ENCODE peak calls at places on chromosomes 11 and 22, in ten cellular contexts. X is neural progenitor cell; F is stomach; C is T-helper 22 cell; M is stimulated activated CD8-positive, alpha-beta memory T cell treated with anti-CD3 and anti-CD28 coated beads, Interleukin-12 subunit alpha, Interleukin-12 subunit beta, amount 100 ng/mL, for 1 hour; A is NCI-H1092 treated with DMSO at 0.1 percent for 48 hours; Z is ELR; R is GF-D8; B is GM13977; K is WTC11. T is an unnamed sample.

GRCh38 chr11:73972187-73972586 is 10.5 kb downstream of the UCP2 start:
- DNase-seq in X (no peak), F (no peak), C (no peak), M (no peak), A (no peak), Z (no peak), R (no peak), B (no peak), K (no peak), T (no peak)

GRCh38 chr22:47175151-47175760 is 412.8 kb downstream of the TBC1D22A start:
- DNase-seq in X (no peak), F (no peak), C (no peak), M (no peak), A (no peak), Z (no peak), R (no peak), B (no peak), K (peak; percentile 7), T (no peak)

GRCh38 chr11:15128621-15129020 is 13.9 kb downstream of the INSC start:
- DNase-seq in X (no peak), F (no peak), C (no peak), M (no peak), A (no peak), Z (no peak), R (no peak), B (no peak), K (no peak), T (no peak)

GRCh38 chr11:114317738-114318137 is 21.5 kb downstream of the NNMT start:
- DNase-seq in X (peak; percentile 82), F (no peak), C (no peak), M (no peak), A (peak; percentile 24), Z (peak; percentile 55), R (peak; percentile 31), B (no peak), K (peak; percentile 65), T (no peak)

GRCh38 chr11:5363712-5364111 is 12.4 kb downstream of the OR51B6 start:
- DNase-seq in X (no peak), F (no peak), C (no peak), M (no peak), A (no peak), Z (peak; percentile 13), R (no peak), B (no peak), K (no peak), T (no peak)

GRCh38 chr11:116700586-116701220 is 72.1 kb downstream of the BUD13 start:
- DNase-seq in X (no peak), F (peak; percentile 10), C (no peak), M (no peak), A (no peak), Z (no peak), R (no peak), B (no peak), K (no peak), T (no peak)

GRCh38 chr11:64278576-64279190 is 5.8 kb downstream of the BAD start:
- DNase-seq in X (no peak), F (no peak), C (no peak), M (no peak), A (no peak), Z (no peak), R (no peak), B (no peak), K (no peak), T (no peak)

GRCh38 chr22:46652930-46653331 is 32.7 kb downstream of the GRAMD4 start:
- DNase-seq in X (no peak), F (no peak), C (no peak), M (no peak), A (peak; percentile 8), Z (no peak), R (no peak), B (no peak), K (no peak), T (no peak)

GRCh38 chr11:34213366-34213765 is 107.9 kb downstream of the NAT10 start:
- DNase-seq in X (no peak), F (no peak), C (no peak), M (no peak), A (no peak), Z (peak; percentile 72), R (no peak), B (no peak), K (no peak), T (no peak)

GRCh38 chr11:97092823-97093222 is 703.0 kb downstream of the JRKL start:
- DNase-seq in X (peak; percentile 25), F (no peak), C (no peak), M (no peak), A (no peak), Z (no peak), R (no peak), B (no peak), K (no peak), T (no peak)

GRCh38 chr11:44755553-44756505 is 29.1 kb downstream of the TSPAN18 start:
- DNase-seq in X (no peak), F (no peak), C (no peak), M (no peak), A (peak; percentile 15), Z (no peak), R (no peak), B (no peak), K (no peak), T (no peak)

T was measured in stimulated activated naive CD8-positive, alpha-beta T cell treated with anti-CD3 and anti-CD28 coated beads, Interleukin-15, amount 100 ng/mL, for 72 hours.